ENCODE peak calls at places on chromosomes 3 and 15, in eight cellular contexts. One of them, this sample, is unnamed.

GRCh38 chr3:50396502-50396901 is 37.2 kb upstream of the TMEM115 start:
- DNase-seq in ELR: no peak
- DNase-seq in naive thymus-derived CD4-positive, alpha-beta T cell: no peak
- DNase-seq in M059J: no peak
- DNase-seq in EL: no peak
- DNase-seq in GM03348: no peak
- DNase-seq in hypothalamus: no peak
- DNase-seq in ELF-1: no peak
- DNase-seq in this sample: no peak

GRCh38 chr3:7346364-7346763 is 485.4 kb downstream of the GRM7 start:
- DNase-seq in ELR: no peak
- DNase-seq in M059J: no peak
- DNase-seq in EL: no peak
- DNase-seq in hypothalamus: no peak
- DNase-seq in naive thymus-derived CD4-positive, alpha-beta T cell: no peak
- DNase-seq in ELF-1: no peak
- DNase-seq in GM03348: no peak
- DNase-seq in this sample: no peak

GRCh38 chr3:17153209-17153608 is 268.5 kb downstream of the PLCL2 start:
- DNase-seq in EL: no peak
- DNase-seq in ELR: no peak
- DNase-seq in naive thymus-derived CD4-positive, alpha-beta T cell: no peak
- DNase-seq in ELF-1: no peak
- DNase-seq in hypothalamus: no peak
- DNase-seq in M059J: no peak
- DNase-seq in GM03348: no peak
- DNase-seq in this sample: no peak

GRCh38 chr3:152258448-152259302 is 10.1 kb upstream of the MBNL1 start:
- DNase-seq in hypothalamus: no peak
- DNase-seq in naive thymus-derived CD4-positive, alpha-beta T cell: peak
- DNase-seq in ELR: peak
- DNase-seq in M059J: peak
- DNase-seq in GM03348: peak
- DNase-seq in ELF-1: no peak
- DNase-seq in EL: peak
- DNase-seq in this sample: peak

GRCh38 chr15:62254137-62254934 is 89.3 kb upstream of the C2CD4B start:
- DNase-seq in M059J: peak
- DNase-seq in hypothalamus: peak
- DNase-seq in naive thymus-derived CD4-positive, alpha-beta T cell: peak
- DNase-seq in GM03348: peak
- DNase-seq in EL: peak
- DNase-seq in ELR: peak
- DNase-seq in ELF-1: peak
- DNase-seq in this sample: peak

GRCh38 chr3:174958671-174959328 is 99.7 kb downstream of the NAALADL2 start:
- DNase-seq in ELF-1: no peak
- DNase-seq in EL: no peak
- DNase-seq in hypothalamus: no peak
- DNase-seq in naive thymus-derived CD4-positive, alpha-beta T cell: no peak
- DNase-seq in GM03348: peak
- DNase-seq in M059J: no peak
- DNase-seq in ELR: no peak
- DNase-seq in this sample: no peak

GRCh38 chr3:126134219-126134975 is 46.0 kb downstream of the ALDH1L1 start:
- DNase-seq in ELR: peak
- DNase-seq in GM03348: peak
- DNase-seq in hypothalamus: peak
- DNase-seq in ELF-1: peak
- DNase-seq in EL: peak
- DNase-seq in M059J: peak
- DNase-seq in naive thymus-derived CD4-positive, alpha-beta T cell: peak
- DNase-seq in this sample: peak

GRCh38 chr3:16242177-16242576 is 22.6 kb downstream of the DPH3 start:
- DNase-seq in M059J: no peak
- DNase-seq in ELR: no peak
- DNase-seq in hypothalamus: no peak
- DNase-seq in EL: no peak
- DNase-seq in GM03348: no peak
- DNase-seq in naive thymus-derived CD4-positive, alpha-beta T cell: no peak
- DNase-seq in ELF-1: peak
- DNase-seq in this sample: no peak

GRCh38 chr15:39979606-39980005 is 45.7 kb downstream of the EIF2AK4 start:
- DNase-seq in ELF-1: no peak
- DNase-seq in GM03348: no peak
- DNase-seq in hypothalamus: no peak
- DNase-seq in ELR: no peak
- DNase-seq in EL: no peak
- DNase-seq in naive thymus-derived CD4-positive, alpha-beta T cell: no peak
- DNase-seq in M059J: no peak
- DNase-seq in this sample: no peak

GRCh38 chr3:186665484-186666188 is at the start of gene HRG:
- DNase-seq in ELF-1: no peak
- DNase-seq in hypothalamus: no peak
- DNase-seq in ELR: no peak
- DNase-seq in naive thymus-derived CD4-positive, alpha-beta T cell: no peak
- DNase-seq in EL: no peak
- DNase-seq in M059J: no peak
- DNase-seq in GM03348: no peak
- DNase-seq in this sample: no peak

GRCh38 chr3:40975711-40976121 is 223.6 kb upstream of the CTNNB1 start:
- DNase-seq in ELF-1: no peak
- DNase-seq in naive thymus-derived CD4-positive, alpha-beta T cell: no peak
- DNase-seq in hypothalamus: no peak
- DNase-seq in GM03348: no peak
- DNase-seq in M059J: peak
- DNase-seq in ELR: no peak
- DNase-seq in EL: no peak
- DNase-seq in this sample: no peak

GRCh38 chr3:44886561-44886960 is 12.2 kb downstream of the TGM4 start:
- DNase-seq in ELR: no peak
- DNase-seq in M059J: no peak
- DNase-seq in EL: no peak
- DNase-seq in ELF-1: no peak
- DNase-seq in naive thymus-derived CD4-positive, alpha-beta T cell: no peak
- DNase-seq in hypothalamus: no peak
- DNase-seq in GM03348: no peak
- DNase-seq in this sample: no peak